ENCODE peak calls at places on chromosomes 7 and 10, in five cellular contexts. D is glutamatergic neuron, R is uterus, Q is foreskin fibroblast, G is esophagus squamous epithelium. V is an unnamed sample.

GRCh38 chr7:134632937-134633540 is 13.6 kb upstream of the BPGM start:
- DNase-seq in Q (peak), G (no peak), R (no peak), D (no peak), V (no peak)

GRCh38 chr10:44439845-44440244 is 54.9 kb upstream of the CXCL12 start:
- DNase-seq in G (no peak), D (no peak), R (no peak), Q (no peak), V (no peak)

GRCh38 chr7:76505168-76506080 is 4.9 kb upstream of the UPK3B start:
- DNase-seq in Q (no peak), D (no peak), R (no peak), G (no peak), V (peak)

GRCh38 chr7:28091190-28091589 is 89.4 kb downstream of the JAZF1 start:
- DNase-seq in D (no peak), Q (no peak), R (no peak), G (no peak), V (no peak)

GRCh38 chr10:69375307-69376151 is 41.2 kb downstream of the TACR2 start:
- DNase-seq in D (no peak), Q (peak), G (no peak), R (peak), V (no peak)

GRCh38 chr7:23220690-23221305 is 25.8 kb upstream of the GPNMB start:
- DNase-seq in R (no peak), G (no peak), D (no peak), Q (no peak), V (no peak)

GRCh38 chr10:13613519-13613918 is 26.8 kb downstream of the PRPF18 start:
- DNase-seq in D (no peak), R (no peak), G (no peak), Q (peak), V (no peak)

GRCh38 chr7:71472962-71473361 is 341.0 kb downstream of the GALNT17 start:
- DNase-seq in R (no peak), G (no peak), Q (no peak), D (no peak), V (no peak)

GRCh38 chr7:142485617-142486226 is 227.9 kb upstream of the PRSS58 start:
- DNase-seq in Q (no peak), D (no peak), G (no peak), R (no peak), V (no peak)

GRCh38 chr7:98755138-98755898 is 114.5 kb downstream of the TMEM130 start:
- DNase-seq in G (no peak), D (peak), R (no peak), Q (no peak), V (no peak)

GRCh38 chr7:4842302-4843064 is 19.3 kb downstream of the PAPOLB start:
- DNase-seq in R (no peak), D (no peak), Q (no peak), G (no peak), V (no peak)

GRCh38 chr7:3028071-3028766 is 15.4 kb downstream of the CARD11 start:
- DNase-seq in Q (peak), D (no peak), R (no peak), G (no peak), V (no peak)

GRCh38 chr10:132925071-132925561 is 17.3 kb downstream of the CFAP46 start:
- DNase-seq in D (no peak), Q (no peak), G (no peak), R (no peak), V (no peak)

GRCh38 chr7:78490526-78490925 is 692.0 kb downstream of the PHTF2 start:
- DNase-seq in R (no peak), G (no peak), D (no peak), Q (no peak), V (no peak)

GRCh38 chr10:124447741-124448466 is 1.9 kb downstream of the NKX1-2 start:
- DNase-seq in R (no peak), D (no peak), Q (peak), G (no peak), V (no peak)

GRCh38 chr10:49153971-49154370 is 20.1 kb upstream of the FAM170B start:
- DNase-seq in G (no peak), R (no peak), D (no peak), Q (no peak), V (no peak)

GRCh38 chr10:97057836-97058235 is 127.9 kb downstream of the SLIT1 start:
- DNase-seq in D (no peak), R (no peak), G (no peak), Q (no peak), V (no peak)

GRCh38 chr10:97059872-97060205 is 125.9 kb downstream of the SLIT1 start:
- DNase-seq in G (no peak), Q (no peak), D (no peak), R (no peak), V (no peak)

GRCh38 chr10:97060441-97061084 is 125.2 kb downstream of the SLIT1 start:
- DNase-seq in D (no peak), G (no peak), Q (no peak), R (no peak), V (no peak)

GRCh38 chr10:97058521-97058920 is 127.2 kb downstream of the SLIT1 start:
- DNase-seq in G (no peak), D (no peak), R (no peak), Q (no peak), V (no peak)

DNA sequence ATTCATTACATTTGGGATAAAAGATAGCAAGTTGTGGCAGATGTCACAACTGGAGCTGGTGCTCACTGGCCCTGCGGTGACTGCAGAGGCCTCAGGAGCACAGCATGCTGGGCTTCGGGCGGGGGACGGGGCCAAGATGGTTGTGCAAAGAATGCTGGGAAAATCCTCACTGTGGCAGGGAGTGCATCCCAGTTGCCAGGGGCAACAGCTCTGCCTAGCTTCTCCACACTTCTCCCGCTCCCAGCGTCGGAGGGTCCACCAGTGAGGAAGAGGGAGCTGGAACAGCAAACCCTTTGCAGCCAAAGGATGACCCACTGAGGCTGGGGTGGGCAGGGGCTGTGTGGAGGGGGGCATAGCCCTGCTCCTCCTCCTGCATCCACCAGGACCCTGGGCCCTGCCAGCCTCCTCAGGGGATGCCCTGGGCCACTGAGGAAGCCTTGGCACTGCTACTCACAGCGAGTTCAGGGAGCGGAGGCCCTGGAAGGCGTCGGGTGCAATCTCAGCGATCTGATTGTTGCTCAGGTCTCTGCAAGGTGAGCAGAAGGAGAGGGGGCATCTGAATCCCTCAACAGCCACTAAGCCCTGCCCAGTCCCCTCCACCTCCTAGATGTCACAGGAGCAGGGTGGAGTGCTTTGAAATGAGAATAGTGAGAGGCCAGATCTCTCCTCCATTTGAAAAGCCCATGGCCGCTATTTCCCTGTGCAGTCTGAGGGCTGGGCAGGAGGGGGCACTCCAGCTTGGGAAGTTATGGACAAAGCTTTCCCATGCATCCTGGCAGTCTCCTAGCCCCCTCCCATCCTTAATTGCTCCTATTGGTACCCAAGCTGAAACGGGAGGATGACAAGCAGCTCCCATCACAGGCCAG is 126.5 kb downstream of the SLIT1 start:
- DNase-seq in R (no peak), Q (no peak), D (peak), G (no peak), V (no peak)
- TF ChIP-seq CTCF in R (no peak), Q (no peak), D (no peak), G (no peak), V (no peak)

DNA sequence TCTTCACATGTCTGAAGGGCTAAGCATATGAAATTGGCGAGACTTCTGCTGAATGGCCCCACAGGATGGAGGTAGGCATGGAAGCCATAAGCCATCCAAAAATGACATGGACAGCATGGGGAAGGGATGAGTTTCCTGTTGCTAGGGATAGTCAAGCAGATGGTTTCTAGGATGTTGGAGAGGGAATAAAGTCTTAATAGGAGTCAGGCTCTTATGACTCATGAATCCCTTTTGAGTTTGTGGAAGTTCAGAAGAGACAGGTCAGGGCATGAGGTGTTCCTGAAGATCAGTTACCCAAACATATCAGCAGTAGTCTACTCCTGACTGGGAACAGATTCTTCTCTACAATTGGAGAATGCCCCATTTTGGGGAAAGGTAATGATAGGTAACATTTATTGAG is 243.9 kb downstream of the REEP3 start:
- DNase-seq in D (no peak), Q (peak), G (no peak), R (no peak), V (no peak)
- TF ChIP-seq CTCF in D (no peak), Q (no peak), G (no peak), R (no peak), V (no peak)

DNA sequence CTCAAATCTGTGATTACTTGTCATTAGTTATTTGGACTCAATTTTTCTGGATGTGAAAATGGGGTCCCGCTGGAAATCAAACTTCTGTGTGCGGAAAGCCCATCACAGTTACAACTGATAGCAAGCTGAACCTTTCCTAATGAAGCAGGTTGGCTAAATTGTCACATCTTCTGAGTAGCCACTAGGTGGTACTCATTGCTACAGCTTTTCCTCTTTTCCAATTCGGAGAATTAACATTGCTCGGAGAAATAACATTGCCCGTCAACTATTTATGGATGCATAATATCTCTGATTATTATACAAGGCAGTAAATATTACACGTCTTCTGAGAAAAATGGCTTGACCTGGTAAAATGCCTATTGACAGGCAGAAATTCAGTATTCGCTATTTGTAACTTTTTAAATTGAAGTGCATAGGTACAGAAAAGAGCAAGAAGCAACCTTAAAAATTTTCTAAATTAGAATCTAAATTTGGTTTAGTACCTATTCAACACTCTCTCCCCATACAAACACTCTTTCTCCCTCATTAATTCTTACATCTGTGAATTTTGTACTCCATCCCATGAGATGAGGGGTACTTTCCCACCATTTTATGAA is 17.3 kb upstream of the BLOC1S2 start:
- DNase-seq in R (no peak), Q (peak), D (no peak), G (no peak), V (no peak)
- TF ChIP-seq CTCF in R (peak), Q (peak), D (peak), G (peak), V (no peak)

DNA sequence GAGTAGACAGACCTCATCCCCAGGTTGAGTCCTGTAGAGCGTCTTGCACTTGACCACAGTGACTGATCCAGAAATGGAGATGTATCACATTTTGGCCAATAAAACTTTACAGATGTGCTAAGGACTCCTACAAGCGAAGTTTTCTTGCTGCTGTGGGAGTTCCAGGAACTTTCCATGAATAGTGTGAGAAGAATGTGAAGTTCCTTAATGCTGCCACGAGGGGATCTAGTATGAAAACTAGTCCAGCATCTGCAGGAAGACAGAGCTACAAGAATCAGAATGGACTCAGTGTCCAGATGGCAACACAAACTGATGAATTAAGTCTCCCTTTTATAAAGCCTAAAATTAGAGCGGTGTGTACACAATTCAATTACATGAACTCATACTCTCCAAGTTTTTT is 14.8 kb upstream of the LSM8 start:
- DNase-seq in G (no peak), D (no peak), R (no peak), Q (no peak), V (no peak)
- TF ChIP-seq CTCF in G (no peak), D (no peak), R (no peak), Q (no peak), V (no peak)

GRCh38 chr7:107615910-107616680 is 36.0 kb downstream of the BCAP29 start:
- DNase-seq in G (no peak), R (no peak), Q (no peak), D (no peak), V (no peak)
- TF ChIP-seq CTCF in G (no peak), R (no peak), Q (no peak), D (no peak), V (no peak)

GRCh38 chr10:100009793-100010676 is at the start of gene DNMBP:
- DNase-seq in D (peak), Q (peak), R (peak), G (peak), V (peak)

GRCh38 chr10:100008142-100008522 is 1.6 kb downstream of the DNMBP start:
- DNase-seq in D (no peak), G (no peak), Q (peak), R (no peak), V (no peak)

GRCh38 chr10:100007239-100008141 is 2.3 kb downstream of the DNMBP start:
- DNase-seq in D (no peak), Q (peak), G (no peak), R (no peak), V (no peak)

GRCh38 chr10:100008708-100009282 is 952 bp downstream of the DNMBP start:
- DNase-seq in Q (peak), D (no peak), R (no peak), G (no peak), V (no peak)

DNA sequence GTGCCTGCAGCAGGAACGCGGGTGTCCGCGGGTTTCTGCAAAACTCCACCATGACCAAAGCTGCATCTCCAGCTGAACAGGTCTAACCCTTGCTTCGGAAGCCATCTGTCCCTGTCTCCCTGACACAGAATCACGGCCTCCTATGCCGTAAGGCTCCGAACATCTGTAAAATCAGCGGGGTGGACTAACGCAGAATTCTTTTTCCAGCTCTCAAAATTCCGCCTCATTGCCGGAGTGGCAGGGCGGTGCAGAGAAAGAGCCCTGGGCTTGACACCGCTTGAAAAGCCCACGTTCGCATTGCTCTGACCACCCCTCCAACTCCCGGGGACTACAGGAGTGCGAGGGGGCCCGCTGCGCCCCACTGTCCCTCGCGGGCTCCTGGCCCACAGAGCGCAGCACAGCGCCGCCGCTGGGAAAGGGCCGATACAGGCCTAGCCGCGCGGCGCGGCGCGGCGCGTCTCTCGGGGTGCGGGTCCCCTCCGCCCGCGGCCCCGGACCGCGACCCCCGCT is 409 bp downstream of the DNMBP start:
- DNase-seq in G (no peak), Q (peak), R (peak), D (peak), V (no peak)
- TF ChIP-seq CTCF in G (peak), Q (peak), R (no peak), D (no peak), V (no peak)

GRCh38 chr7:1640376-1641172 is 29.5 kb upstream of the ELFN1 start:
- DNase-seq in D (no peak), G (no peak), Q (no peak), R (no peak), V (no peak)
- TF ChIP-seq CTCF in D (no peak), G (peak), Q (no peak), R (no peak), V (no peak)

DNA sequence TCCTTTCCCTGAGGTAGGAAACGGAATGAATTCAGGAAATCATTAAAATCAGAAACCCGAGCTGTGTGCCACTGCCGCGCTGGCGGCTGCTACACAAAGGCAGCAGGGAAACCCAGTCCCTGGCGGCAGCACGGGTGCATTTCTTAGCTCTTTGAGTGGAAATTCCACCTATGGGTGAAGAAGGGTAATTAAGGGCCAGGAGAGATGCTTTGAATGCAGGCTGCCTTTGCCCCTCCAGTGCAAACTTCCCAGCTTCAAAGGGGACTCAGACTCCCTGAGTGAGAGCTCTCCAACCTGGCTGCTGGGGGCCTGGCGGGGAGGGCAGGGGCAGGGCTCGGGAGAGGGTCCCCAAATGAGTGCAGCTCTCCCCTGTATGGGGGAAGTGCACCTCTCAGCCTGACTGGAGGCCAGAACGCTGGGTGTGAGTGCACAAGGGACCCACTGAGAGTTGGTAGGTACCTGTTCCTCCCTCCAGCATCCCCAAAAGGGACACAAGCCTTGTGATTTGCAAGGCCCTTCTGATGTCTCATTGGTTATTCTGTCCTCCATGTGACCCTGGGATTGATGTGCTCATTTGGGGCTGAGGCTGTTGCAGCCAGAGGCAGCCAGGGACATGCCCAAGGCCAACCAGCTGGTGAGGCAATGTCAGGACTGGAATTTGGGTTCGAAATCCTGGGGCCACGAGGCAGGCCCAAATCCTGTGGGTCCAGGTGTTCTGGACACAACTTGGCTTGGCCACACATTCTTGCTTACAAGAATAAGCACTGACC is 16.3 kb upstream of the ZMIZ1 start:
- DNase-seq in Q (peak), D (peak), G (no peak), R (peak), V (peak)
- TF ChIP-seq CTCF in Q (no peak), D (peak), G (peak), R (no peak), V (no peak)

DNA sequence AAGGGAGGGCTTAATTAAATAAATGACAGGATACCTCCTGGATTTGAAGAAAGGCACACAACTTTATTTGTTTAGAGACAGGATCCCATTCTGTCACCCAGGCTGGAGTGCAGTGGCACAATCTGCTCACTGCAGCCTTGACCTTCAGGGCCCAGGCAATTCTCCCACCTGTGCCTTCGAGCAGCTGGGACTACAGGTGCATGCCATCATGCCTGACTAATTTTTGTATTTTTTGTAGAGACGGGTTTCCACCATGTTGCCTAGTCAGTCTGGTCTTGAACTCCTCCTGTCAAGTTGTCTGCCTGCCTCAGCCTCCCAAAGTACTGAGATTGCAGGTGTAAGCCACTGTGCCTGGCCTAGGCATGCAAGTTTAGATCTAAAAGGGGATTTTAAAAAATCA is 272.7 kb upstream of the MBL2 start:
- DNase-seq in G (no peak), Q (no peak), D (no peak), R (no peak), V (no peak)
- TF ChIP-seq CTCF in G (no peak), Q (no peak), D (no peak), R (no peak), V (no peak)